ENCODE peak calls at places on chromosomes 2 and 18, in four cellular contexts. Z is tibial artery, U is GM12865, F is GM20000. O is an unnamed sample.

GRCh38 chr2:110869472-110870446 is 137.4 kb downstream of the ACOXL start:
- DNase-seq in Z (no peak), U (no peak), F (no peak), O (no peak)

GRCh38 chr2:85048534-85048933 is 77.6 kb downstream of the KCMF1 start:
- DNase-seq in Z (no peak), U (no peak), F (no peak), O (no peak)

GRCh38 chr18:47251289-47252120 is at the start of gene SKOR2:
- DNase-seq in Z (no peak), U (no peak), F (no peak), O (no peak)

GRCh38 chr2:219737270-219737691 is 109.9 kb downstream of the SLC4A3 start:
- DNase-seq in Z (no peak), U (no peak), F (no peak), O (no peak)

GRCh38 chr2:156405586-156405985 is 30.6 kb upstream of the GPD2 start:
- DNase-seq in Z (peak; percentile 29), U (no peak), F (no peak), O (no peak)

GRCh38 chr2:42856106-42856860 is 63.9 kb upstream of the HAAO start:
- DNase-seq in Z (peak; percentile 3), U (no peak), F (no peak), O (no peak)

GRCh38 chr2:231238694-231239093 is 40.3 kb downstream of the ARMC9 start:
- DNase-seq in Z (no peak), U (no peak), F (no peak), O (no peak)

GRCh38 chr2:46954951-46955571 is 39.5 kb upstream of the MCFD2 start:
- DNase-seq in Z (peak; percentile 84), U (no peak), F (no peak), O (no peak)

GRCh38 chr2:19538411-19538963 is 180.1 kb upstream of the OSR1 start:
- DNase-seq in Z (peak; percentile 34), U (no peak), F (no peak), O (no peak)

GRCh38 chr2:58042486-58042970 is 4.1 kb upstream of the VRK2 start:
- DNase-seq in Z (no peak), U (peak; percentile 45), F (no peak), O (no peak)

GRCh38 chr18:23479829-23480505 is 23.3 kb upstream of the RMC1 start:
- DNase-seq in Z (no peak), U (no peak), F (no peak), O (no peak)
- TF ChIP-seq CTCF in Z (no peak), U (no peak), F (no peak), O (no peak)

GRCh38 chr2:208099682-208100081 is 24.6 kb downstream of the CRYGD start:
- DNase-seq in Z (no peak), U (no peak), F (no peak), O (no peak)

GRCh38 chr2:208103616-208104015 is 20.7 kb downstream of the CRYGD start:
- DNase-seq in Z (no peak), U (no peak), F (no peak), O (no peak)

GRCh38 chr2:208097801-208098200 is 26.5 kb downstream of the CRYGD start:
- DNase-seq in Z (no peak), U (no peak), F (no peak), O (no peak)

GRCh38 chr2:208098267-208098666 is 26.1 kb downstream of the CRYGD start:
- DNase-seq in Z (no peak), U (no peak), F (no peak), O (no peak)

DNA sequence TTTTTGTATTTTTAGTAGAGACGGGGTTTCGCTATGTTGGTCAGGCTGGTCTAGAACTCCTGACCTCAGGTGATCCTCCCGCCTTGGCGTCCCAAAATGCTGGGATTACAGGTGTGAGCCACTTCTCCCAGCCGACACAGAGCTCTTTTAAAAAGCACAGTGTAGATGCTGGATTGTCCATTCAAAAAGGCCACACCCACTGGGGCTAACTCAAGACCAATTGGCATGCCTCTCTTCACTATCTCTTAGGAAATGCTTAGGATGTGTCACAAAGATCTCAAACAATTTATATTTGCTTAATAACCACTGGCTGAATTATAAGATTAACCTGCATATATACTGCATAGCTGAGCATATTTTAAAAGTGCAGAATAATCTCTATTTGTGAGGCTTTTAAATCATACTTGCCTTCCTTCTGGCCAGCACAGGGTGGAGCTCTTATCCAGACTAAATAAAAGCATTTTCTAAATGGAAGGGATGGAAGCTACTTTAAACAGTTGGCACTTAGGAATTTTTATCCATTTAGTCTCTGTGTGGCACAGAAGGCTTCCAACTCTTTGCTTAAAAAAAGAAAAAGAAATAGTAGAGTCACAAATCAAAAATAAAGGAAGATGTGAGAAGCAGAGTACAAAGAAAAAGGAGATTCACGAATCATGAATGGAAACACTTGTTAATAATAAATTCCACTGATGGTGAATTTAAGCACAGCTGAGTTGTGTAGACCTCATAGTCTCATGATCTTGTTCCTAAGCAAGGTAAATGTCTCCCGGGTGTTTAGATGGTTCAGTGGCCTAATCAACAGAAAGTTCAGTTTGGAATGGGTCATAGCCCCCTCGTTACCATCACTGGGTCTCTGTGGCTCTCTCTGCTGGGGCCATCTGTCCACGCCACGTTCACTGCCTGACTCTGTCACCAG is 22.4 kb downstream of the CRYGD start:
- DNase-seq in Z (no peak), U (no peak), F (no peak), O (no peak)
- TF ChIP-seq CTCF in Z (no peak), U (no peak), F (no peak), O (peak; percentile 5)

GRCh38 chr2:675982-676646 is 1.1 kb downstream of the TMEM18 start:
- DNase-seq in Z (peak; percentile 61), U (peak; percentile 57), F (peak; percentile 34), O (peak; percentile 47)
- TF ChIP-seq CTCF in Z (peak; percentile 40), U (no peak), F (no peak), O (peak; percentile 15)

GRCh38 chr2:108182489-108182888 is 57.3 kb upstream of the SULT1C3 start:
- DNase-seq in Z (no peak), U (peak; percentile 36), F (no peak), O (no peak)

GRCh38 chr2:108189316-108189715 is 50.5 kb upstream of the SULT1C3 start:
- DNase-seq in Z (no peak), U (no peak), F (no peak), O (no peak)

DNA sequence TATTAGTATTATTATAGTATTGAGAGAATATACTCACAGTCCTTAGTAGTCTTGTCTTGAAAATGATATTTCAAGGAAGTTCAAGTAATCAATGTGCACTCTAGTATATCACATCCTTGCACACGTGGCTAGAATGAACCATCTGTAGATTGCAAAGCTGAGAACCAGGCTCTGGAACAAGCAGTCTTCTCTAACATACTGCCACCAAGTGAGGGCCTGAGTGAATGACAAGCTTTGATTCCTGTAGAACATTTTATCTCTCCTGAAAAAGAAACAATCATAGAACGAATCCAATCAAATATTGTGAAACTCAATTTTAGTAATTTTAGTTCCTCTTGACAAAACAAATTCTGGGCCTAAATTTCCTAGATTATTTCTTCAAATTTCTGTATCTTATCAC is 55.3 kb upstream of the SULT1C3 start:
- DNase-seq in Z (no peak), U (peak; percentile 28), F (peak; percentile 7), O (no peak)
- TF ChIP-seq CTCF in Z (no peak), U (peak; percentile 43), F (peak; percentile 37), O (peak; percentile 53)

DNA sequence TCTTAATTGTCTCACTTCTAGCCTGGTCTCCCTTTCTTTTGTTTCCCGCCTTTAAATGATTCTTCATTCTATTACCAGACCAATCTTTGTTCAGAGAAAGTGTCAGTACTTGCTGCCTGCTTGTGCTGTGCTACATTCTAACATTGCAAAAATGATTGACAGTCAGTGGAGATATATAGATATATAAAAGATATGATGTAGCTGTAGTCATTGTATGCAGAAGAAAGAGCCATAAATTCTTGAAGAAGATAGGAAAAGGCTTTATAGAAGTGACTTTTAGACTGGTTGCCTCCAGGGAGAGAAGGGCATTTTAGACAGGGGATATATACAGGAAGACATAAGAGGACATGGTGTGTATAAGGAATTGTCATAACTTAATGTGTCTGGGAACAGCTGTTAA is 13.6 kb downstream of the AGPS start:
- DNase-seq in Z (no peak), U (no peak), F (no peak), O (no peak)
- TF ChIP-seq CTCF in Z (no peak), U (no peak), F (no peak), O (no peak)

GRCh38 chr2:27033253-27033852 is 588 bp downstream of the TMEM214 start:
- DNase-seq in Z (no peak), U (no peak), F (no peak), O (no peak)

GRCh38 chr2:27027211-27027651 is 5.5 kb upstream of the TMEM214 start:
- DNase-seq in Z (no peak), U (no peak), F (no peak), O (no peak)

GRCh38 chr2:27038012-27038411 is 5.2 kb downstream of the TMEM214 start:
- DNase-seq in Z (no peak), U (no peak), F (no peak), O (no peak)

GRCh38 chr2:27029051-27029450 is 3.7 kb upstream of the TMEM214 start:
- DNase-seq in Z (no peak), U (no peak), F (no peak), O (no peak)

DNA sequence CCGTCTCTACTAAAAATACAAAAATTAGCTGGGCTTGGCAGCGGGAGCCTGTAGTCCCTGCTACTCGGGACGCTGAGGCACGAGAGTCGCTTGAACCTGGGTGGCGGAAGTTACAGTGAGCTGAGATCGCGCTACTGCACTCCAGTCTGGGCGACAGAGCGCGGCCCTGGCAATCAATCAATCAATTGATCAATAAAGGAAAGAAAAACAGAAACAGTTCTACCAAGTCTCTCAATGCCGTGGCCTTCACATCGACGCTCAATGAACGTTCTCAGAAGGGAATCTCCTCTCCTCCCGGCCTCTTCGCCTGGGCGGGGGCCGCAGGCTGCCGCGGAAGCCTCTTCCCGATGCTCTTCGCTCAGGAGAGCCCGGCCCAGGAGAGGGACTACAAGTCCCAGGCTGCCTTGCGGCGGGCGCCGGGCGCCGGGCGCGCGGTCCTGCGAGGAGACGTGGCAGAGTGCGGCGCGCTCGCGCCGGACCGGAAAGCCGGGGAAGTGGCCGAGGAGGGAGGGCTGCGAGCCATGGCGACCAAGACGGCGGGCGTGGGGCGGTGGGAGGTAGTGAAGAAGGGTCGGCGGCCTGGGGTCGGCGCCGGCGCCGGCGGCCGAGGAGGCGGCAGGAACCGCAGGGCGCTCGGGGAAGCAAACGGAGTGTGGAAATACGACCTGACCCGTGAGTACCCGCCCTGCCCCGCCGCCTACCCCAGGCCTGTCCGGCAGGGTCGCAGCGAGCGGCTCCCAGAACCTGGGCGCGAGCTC is at the start of gene TMEM214:
- DNase-seq in Z (peak; percentile 91), U (peak; percentile 93), F (peak; percentile 96), O (peak; percentile 96)
- TF ChIP-seq CTCF in Z (peak; percentile 6), U (peak; percentile 3), F (no peak), O (no peak)

O was measured in GM10248.